ENCODE peak calls at places on chromosomes 13 and 19, in four cellular contexts. B is choroid plexus epithelial cell, K is pons, A is nephron progenitor cell. I is an unnamed sample.

GRCh38 chr19:1856698-1857603 is 6.4 kb downstream of the KLF16 start:
- DNase-seq in B (peak), K (no peak), A (peak), I (no peak)

GRCh38 chr13:75480691-75481175 is 1.2 kb downstream of the TBC1D4 start:
- DNase-seq in B (peak), K (no peak), A (peak), I (no peak)

GRCh38 chr13:30968734-30969335 is 36.4 kb downstream of the TEX26 start:
- DNase-seq in B (peak), K (no peak), A (no peak), I (no peak)

GRCh38 chr13:78022164-78022877 is 103.7 kb upstream of the EDNRB start:
- DNase-seq in B (peak), K (peak), A (no peak), I (peak)

GRCh38 chr19:55986487-55986886 is at the start of gene NLRP5:
- DNase-seq in B (no peak), K (no peak), A (no peak), I (no peak)

GRCh38 chr19:54129617-54129996 is 8.0 kb upstream of the CNOT3 start:
- DNase-seq in B (no peak), K (no peak), A (no peak), I (no peak)

GRCh38 chr19:794989-795658 is 2.1 kb upstream of the PTBP1 start:
- DNase-seq in B (no peak), K (no peak), A (no peak), I (no peak)

GRCh38 chr19:46710687-46711086 is 6.2 kb downstream of the PRKD2 start:
- DNase-seq in B (no peak), K (no peak), A (no peak), I (no peak)

GRCh38 chr19:8569066-8569761 is 8.0 kb downstream of the MYO1F start:
- DNase-seq in B (peak), K (peak), A (no peak), I (peak)

GRCh38 chr19:46602392-46603194 is 1.5 kb downstream of the CALM3 start:
- DNase-seq in B (no peak), K (peak), A (no peak), I (no peak)

GRCh38 chr13:23810842-23811241 is 78.4 kb downstream of the MIPEP start:
- DNase-seq in B (peak), K (no peak), A (no peak), I (no peak)

GRCh38 chr19:38862321-38863059 is 12.7 kb upstream of the HNRNPL start:
- DNase-seq in B (no peak), K (no peak), A (no peak), I (no peak)

GRCh38 chr13:41019027-41019487 is at the start of gene ELF1:
- DNase-seq in B (peak), K (peak), A (no peak), I (peak)

GRCh38 chr13:44726214-44726613 is 150.1 kb upstream of the TSC22D1 start:
- DNase-seq in B (peak), K (no peak), A (no peak), I (no peak)

GRCh38 chr19:48444129-48444932 is 1.5 kb upstream of the GRWD1 start:
- DNase-seq in B (no peak), K (no peak), A (peak), I (no peak)

GRCh38 chr19:44625531-44626066 is 12.2 kb downstream of the IGSF23 start:
- DNase-seq in B (no peak), K (no peak), A (no peak), I (no peak)

GRCh38 chr19:54209748-54210494 is 9.3 kb downstream of the RPS9 start:
- DNase-seq in B (peak), K (peak), A (no peak), I (no peak)

GRCh38 chr19:17404015-17404414 is 1.4 kb downstream of the BST2 start:
- DNase-seq in B (no peak), K (no peak), A (no peak), I (no peak)

GRCh38 chr13:71798723-71799122 is 68.3 kb downstream of the DACH1 start:
- DNase-seq in B (no peak), K (no peak), A (no peak), I (no peak)

GRCh38 chr19:38952395-38953165 is 21.8 kb downstream of the MRPS12 start:
- DNase-seq in B (peak), K (peak), A (peak), I (no peak)

GRCh38 chr19:55452381-55453325 is 8.8 kb downstream of the ISOC2 start:
- DNase-seq in B (peak), K (peak), A (peak), I (no peak)

GRCh38 chr13:97255515-97255999 is 33.4 kb downstream of the MBNL2 start:
- DNase-seq in B (no peak), K (no peak), A (no peak), I (no peak)

GRCh38 chr19:7833225-7834156 is 3.5 kb downstream of the EVI5L start:
- DNase-seq in B (peak), K (peak), A (no peak), I (peak)

GRCh38 chr19:50384685-50385535 is 763 bp downstream of the POLD1 start:
- DNase-seq in B (peak), K (no peak), A (no peak), I (no peak)

GRCh38 chr19:5154129-5154798 is 185.4 kb downstream of the KDM4B start:
- DNase-seq in B (peak), K (no peak), A (peak), I (no peak)

GRCh38 chr13:35479691-35480090 is 3.2 kb upstream of the MAB21L1 start:
- DNase-seq in B (no peak), K (no peak), A (no peak), I (no peak)

GRCh38 chr13:26133851-26134250 is 82.0 kb upstream of the SHISA2 start:
- DNase-seq in B (no peak), K (no peak), A (no peak), I (no peak)

GRCh38 chr13:112893570-112894422 is 75.2 kb upstream of the MCF2L start:
- DNase-seq in B (peak), K (peak), A (peak), I (no peak)

GRCh38 chr13:24688901-24689300 is 8.7 kb downstream of the ATP12A start:
- DNase-seq in B (no peak), K (no peak), A (no peak), I (no peak)

GRCh38 chr13:73341748-73342147 is 282.9 kb downstream of the KLF5 start:
- DNase-seq in B (peak), K (no peak), A (peak), I (no peak)

GRCh38 chr19:50003810-50004419 is 21.3 kb downstream of the VRK3 start:
- DNase-seq in B (peak), K (no peak), A (no peak), I (peak)

GRCh38 chr19:2726160-2726855 is 5.1 kb upstream of the DIRAS1 start:
- DNase-seq in B (no peak), K (no peak), A (no peak), I (no peak)

GRCh38 chr13:44141213-44141724 is 232.4 kb upstream of the SERP2 start:
- DNase-seq in B (no peak), K (peak), A (no peak), I (no peak)

GRCh38 chr19:53103903-53104203 is 631 bp upstream of the ZNF160 start:
- DNase-seq in B (no peak), K (no peak), A (no peak), I (no peak)

GRCh38 chr13:88526186-88526852 is 855.1 kb downstream of the SLITRK5 start:
- DNase-seq in B (no peak), K (no peak), A (no peak), I (no peak)

GRCh38 chr19:50498219-50499056 is 12.6 kb downstream of the JOSD2 start:
- DNase-seq in B (no peak), K (no peak), A (no peak), I (no peak)

GRCh38 chr13:75312884-75313520 is 169.0 kb downstream of the TBC1D4 start:
- DNase-seq in B (no peak), K (no peak), A (no peak), I (no peak)

I was measured in keratinocyte.